ENCODE peak calls at places on chromosomes 12 and 14, in nine cellular contexts. R, Y, Z, G, Q, D, L, H and J are unnamed samples.
A peak's percentile ranks its signal among the peaks of the same experiment; 100 is the strongest.

GRCh38 chr14:100576091-100577085 is 10.8 kb downstream of the BEGAIN start:
- DNase-seq in Y (no peak), G (peak; percentile 70), Z (no peak), Q (no peak), L (no peak), D (no peak), H (no peak), R (no peak), J (no peak)

GRCh38 chr14:26872930-26873470 is 275.2 kb upstream of the NOVA1 start:
- DNase-seq in L (no peak), G (no peak), R (no peak), D (no peak), Y (no peak), H (no peak), Z (no peak), Q (no peak), J (no peak)

GRCh38 chr12:14284189-14284722 is 81.2 kb upstream of the ATF7IP start:
- DNase-seq in Q (peak; percentile 37), Z (no peak), Y (no peak), D (no peak), L (no peak), R (no peak), G (no peak), H (no peak), J (no peak)

GRCh38 chr14:32531942-32532341 is 202.8 kb downstream of the AKAP6 start:
- DNase-seq in R (no peak), G (no peak), D (no peak), Z (no peak), L (no peak), Y (no peak), H (no peak), Q (no peak), J (no peak)

GRCh38 chr12:9798008-9798619 is 29.2 kb upstream of the KLRF1 start:
- DNase-seq in D (peak; percentile 21), L (peak; percentile 44), G (no peak), Y (no peak), Q (peak; percentile 63), Z (peak; percentile 88), R (no peak), H (peak; percentile 69), J (peak; percentile 19)

GRCh38 chr14:65348137-65348536 is 64.4 kb upstream of the FUT8 start:
- DNase-seq in R (no peak), L (no peak), Z (no peak), D (no peak), Q (no peak), H (peak; percentile 42), Y (no peak), G (no peak), J (peak; percentile 4)

GRCh38 chr12:117068492-117068891 is 30.7 kb downstream of the TESC start:
- DNase-seq in H (no peak), D (no peak), Y (no peak), G (peak; percentile 34), Z (no peak), R (no peak), Q (no peak), L (no peak), J (no peak)

GRCh38 chr12:49792181-49792970 is 35.8 kb downstream of the NCKAP5L start:
- DNase-seq in D (no peak), Y (no peak), H (no peak), G (no peak), Q (no peak), R (no peak), L (no peak), Z (no peak), J (no peak)

GRCh38 chr14:51367600-51367931 is 127.5 kb downstream of the TMX1 start:
- DNase-seq in L (no peak), H (no peak), Y (no peak), G (no peak), Z (no peak), D (peak; percentile 62), Q (no peak), R (no peak), J (no peak)

GRCh38 chr14:21269252-21270046 is at the start of gene HNRNPC:
- DNase-seq in D (peak; percentile 98), Y (peak; percentile 100), Z (peak; percentile 100), Q (peak; percentile 100), R (peak; percentile 100), H (peak; percentile 100), G (peak; percentile 100), L (peak; percentile 97), J (peak; percentile 98)

GRCh38 chr14:21268612-21269251 is 510 bp downstream of the HNRNPC start:
- DNase-seq in R (peak; percentile 45), L (peak; percentile 28), Q (peak; percentile 47), D (peak; percentile 85), Z (peak; percentile 81), G (peak; percentile 68), Y (no peak), H (no peak), J (no peak)

GRCh38 chr14:21267886-21268611 is 1.2 kb downstream of the HNRNPC start:
- DNase-seq in Z (no peak), R (no peak), Q (no peak), G (no peak), H (no peak), D (peak; percentile 63), L (peak; percentile 65), Y (no peak), J (no peak)

GRCh38 chr14:21264025-21264801 is 5.0 kb downstream of the HNRNPC start:
- DNase-seq in Z (peak; percentile 79), Y (no peak), R (no peak), Q (no peak), G (no peak), D (peak; percentile 94), H (no peak), L (peak; percentile 79), J (no peak)

GRCh38 chr14:21267431-21267845 is 1.8 kb downstream of the HNRNPC start:
- DNase-seq in Z (peak; percentile 57), Y (no peak), H (no peak), Q (no peak), R (no peak), L (no peak), G (no peak), D (peak; percentile 47), J (no peak)
- H3K4me3 ChIP-seq in Z (peak overlapping the region; percentile 98), Y (peak overlapping the region; percentile 97), H (peak overlapping the region; percentile 41), Q (peak overlapping the region; percentile 93), R (peak overlapping the region; percentile 78), L (peak overlapping the region; percentile 100), G (peak overlapping the region; percentile 99), D (peak overlapping the region; percentile 95), J (peak overlapping the region; percentile 69)

DNA sequence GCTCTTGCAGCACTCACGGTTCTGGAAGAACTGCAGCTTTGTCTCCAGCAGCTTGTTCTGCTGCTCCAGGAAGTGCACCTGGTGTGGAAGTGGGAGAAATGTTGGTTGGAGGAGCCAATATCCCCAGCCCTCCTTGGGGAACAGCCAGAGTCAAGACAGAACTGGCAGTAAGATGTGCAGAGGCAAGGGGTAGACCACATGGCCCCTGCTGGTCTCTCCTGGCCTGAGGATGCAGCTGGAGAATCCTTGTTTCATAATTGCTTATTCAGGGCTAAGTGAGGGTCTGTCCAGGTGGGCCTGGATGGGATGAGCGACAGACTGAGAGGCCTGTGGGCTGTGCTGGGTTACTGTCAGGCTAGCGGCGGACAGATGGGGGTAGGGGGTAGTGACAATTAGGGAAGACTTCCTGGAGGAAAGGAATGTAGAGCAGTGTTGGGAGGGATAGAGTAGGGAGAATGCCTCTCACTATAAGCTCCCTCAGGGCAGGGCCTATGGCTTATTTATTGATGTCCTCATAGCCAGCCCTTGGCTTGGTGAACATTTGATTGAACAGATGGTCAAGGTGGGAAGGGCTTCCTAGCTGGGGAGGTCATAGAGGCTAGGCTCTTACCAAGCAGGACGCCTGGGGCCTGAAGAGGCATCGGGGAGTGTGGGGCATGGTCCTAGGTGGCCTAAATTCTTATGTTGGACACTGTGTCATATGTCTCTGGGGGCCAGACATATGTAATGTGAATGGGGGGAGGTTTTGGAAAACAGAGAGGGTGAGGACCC is 18.1 kb upstream of the KRT86 start:
- DNase-seq in L (no peak), Y (no peak), D (no peak), G (peak; percentile 13), Q (no peak), R (no peak), H (no peak), Z (no peak), J (no peak)
- H3K27me3 ChIP-seq in L (peaks cover 18% of the 10 kb centered on the region), Y (no peaks in the 10 kb centered on the region), D (peaks cover 39% of the 10 kb centered on the region), G (no peaks in the 10 kb centered on the region), Q (no peaks in the 10 kb centered on the region), R (peaks cover 3% of the 10 kb centered on the region), H (peaks cover 3% of the 10 kb centered on the region), Z (peaks cover under 1% of the 10 kb centered on the region), J (no peaks in the 10 kb centered on the region)

GRCh38 chr12:111436811-111437210 is 31.1 kb downstream of the SH2B3 start:
- DNase-seq in G (no peak), H (no peak), R (no peak), Q (no peak), Y (no peak), Z (no peak), L (no peak), D (no peak), J (no peak)

GRCh38 chr12:111434049-111434448 is 28.3 kb downstream of the SH2B3 start:
- DNase-seq in H (no peak), R (peak; percentile 13), Y (no peak), G (no peak), D (no peak), Q (no peak), L (no peak), Z (no peak), J (no peak)

GRCh38 chr12:111436266-111436665 is 30.5 kb downstream of the SH2B3 start:
- DNase-seq in G (no peak), L (no peak), R (peak; percentile 18), H (no peak), Z (no peak), Q (no peak), D (no peak), Y (no peak), J (no peak)

GRCh38 chr12:111435661-111436201 is 30.0 kb downstream of the SH2B3 start:
- DNase-seq in G (no peak), H (no peak), D (no peak), Q (peak; percentile 51), Y (no peak), Z (no peak), R (peak; percentile 19), L (no peak), J (no peak)

GRCh38 chr12:111434680-111435338 is 29.1 kb downstream of the SH2B3 start:
- DNase-seq in H (no peak), Z (peak; percentile 87), D (peak; percentile 76), R (peak; percentile 62), L (no peak), Y (peak; percentile 83), G (no peak), Q (peak; percentile 85), J (peak; percentile 65)
- H3K4me3 ChIP-seq in H (no peak overlapping the region), Z (peak overlapping the region; percentile 76), D (peak overlapping the region; percentile 51), R (peak overlapping the region; percentile 7), L (no peak overlapping the region), Y (no peak overlapping the region), G (no peak overlapping the region), Q (peak overlapping the region; percentile 5), J (no peak overlapping the region)

GRCh38 chr12:111024205-111024794 is 103.9 kb upstream of the MYL2 start:
- DNase-seq in G (no peak), Z (peak; percentile 40), Q (peak; percentile 30), L (no peak), Y (no peak), D (peak; percentile 70), R (no peak), H (peak; percentile 33), J (peak; percentile 54)
- H3K27me3 ChIP-seq in G (no peaks in the 10 kb centered on the region), Z (peaks cover 5% of the 10 kb centered on the region), Q (no peaks in the 10 kb centered on the region), L (peaks cover 7% of the 10 kb centered on the region), Y (no peaks in the 10 kb centered on the region), D (peaks cover 47% of the 10 kb centered on the region), R (no peaks in the 10 kb centered on the region), H (no peaks in the 10 kb centered on the region), J (peaks cover 31% of the 10 kb centered on the region)